ENCODE peak calls at places on chromosomes 11 and 22, in four cellular contexts. A, P, Z and B are unnamed samples.

GRCh38 chr11:127035812-127036211 is 35.2 kb upstream of the KIRREL3 start:
- DNase-seq in A (no peak), P (no peak), Z (no peak), B (no peak)

GRCh38 chr22:32579533-32580220 is 105.1 kb downstream of the FBXO7 start:
- DNase-seq in A (no peak), P (no peak), Z (peak), B (no peak)

GRCh38 chr11:72813740-72814138 is 472 bp upstream of the ATG16L2 start:
- DNase-seq in A (peak), P (no peak), Z (peak), B (peak)

GRCh38 chr22:44260216-44261035 is 52.3 kb downstream of the SHISAL1 start:
- DNase-seq in A (no peak), P (no peak), Z (no peak), B (no peak)

GRCh38 chr22:32309585-32310251 is 47.9 kb upstream of the RFPL3 start:
- DNase-seq in A (peak), P (no peak), Z (no peak), B (no peak)

GRCh38 chr11:102994101-102994500 is 38.6 kb upstream of the MMP13 start:
- DNase-seq in A (no peak), P (no peak), Z (peak), B (no peak)

GRCh38 chr22:38706101-38706884 is 549 bp downstream of the GTPBP1 start:
- DNase-seq in A (peak), P (no peak), Z (peak), B (no peak)

GRCh38 chr11:1407668-1408067 is 17.9 kb downstream of the BRSK2 start:
- DNase-seq in A (no peak), P (no peak), Z (no peak), B (no peak)

GRCh38 chr11:133526790-133527189 is 5.5 kb downstream of the OPCML start:
- DNase-seq in A (no peak), P (no peak), Z (no peak), B (no peak)

GRCh38 chr11:76752321-76753175 is 30.6 kb upstream of the TSKU start:
- DNase-seq in A (peak), P (no peak), Z (peak), B (no peak)

GRCh38 chr11:119903821-119904220 is 174.8 kb upstream of the NECTIN1 start:
- DNase-seq in A (no peak), P (no peak), Z (no peak), B (no peak)

GRCh38 chr22:35564975-35565867 is 24.6 kb downstream of the RASD2 start:
- DNase-seq in A (no peak), P (no peak), Z (peak), B (no peak)

GRCh38 chr22:44411226-44412135 is 86.6 kb downstream of the RTL6 start:
- DNase-seq in A (no peak), P (no peak), Z (no peak), B (no peak)

GRCh38 chr11:128559496-128560103 is 27.8 kb downstream of the ETS1 start:
- DNase-seq in A (no peak), P (no peak), Z (no peak), B (no peak)

GRCh38 chr11:3009481-3009880 is 17.4 kb upstream of the NAP1L4 start:
- DNase-seq in A (no peak), P (no peak), Z (no peak), B (no peak)

GRCh38 chr22:23681026-23681809 is 9.6 kb upstream of the RGL4 start:
- DNase-seq in A (no peak), P (no peak), Z (no peak), B (no peak)

GRCh38 chr11:28245131-28245530 is 136.9 kb downstream of the METTL15 start:
- DNase-seq in A (no peak), P (no peak), Z (peak), B (no peak)

GRCh38 chr11:99766816-99767215 is 746.1 kb downstream of the CNTN5 start:
- DNase-seq in A (no peak), P (no peak), Z (no peak), B (no peak)

GRCh38 chr11:57312511-57313021 is 12.2 kb downstream of the TNKS1BP1 start:
- DNase-seq in A (no peak), P (no peak), Z (no peak), B (no peak)

GRCh38 chr11:11171854-11172253 is 181.2 kb downstream of the CSNK2A3 start:
- DNase-seq in A (no peak), P (peak), Z (no peak), B (no peak)

GRCh38 chr11:19316434-19316833 is 75.7 kb upstream of the E2F8 start:
- DNase-seq in A (no peak), P (no peak), Z (no peak), B (no peak)

GRCh38 chr11:61173456-61173855 is 12.2 kb upstream of the VPS37C start:
- DNase-seq in A (no peak), P (no peak), Z (peak), B (no peak)

GRCh38 chr22:50326959-50327710 is at the start of gene DENND6B:
- DNase-seq in A (peak), P (no peak), Z (peak), B (peak)

GRCh38 chr22:25402501-25403283 is 161.8 kb upstream of the GRK3 start:
- DNase-seq in A (no peak), P (no peak), Z (peak), B (no peak)

GRCh38 chr22:25403752-25404471 is 160.6 kb upstream of the GRK3 start:
- DNase-seq in A (peak), P (no peak), Z (peak), B (peak)

GRCh38 chr22:25404556-25404922 is 159.9 kb upstream of the GRK3 start:
- DNase-seq in A (peak), P (no peak), Z (no peak), B (no peak)

GRCh38 chr22:25403284-25403606 is 161.2 kb upstream of the GRK3 start:
- DNase-seq in A (no peak), P (no peak), Z (peak), B (no peak)

GRCh38 chr22:25402160-25402500 is 162.3 kb upstream of the GRK3 start:
- DNase-seq in A (no peak), P (no peak), Z (no peak), B (no peak)
- TF ChIP-seq ELK1 in A (no peak), P (no peak), Z (no peak), B (no peak)

DNA sequence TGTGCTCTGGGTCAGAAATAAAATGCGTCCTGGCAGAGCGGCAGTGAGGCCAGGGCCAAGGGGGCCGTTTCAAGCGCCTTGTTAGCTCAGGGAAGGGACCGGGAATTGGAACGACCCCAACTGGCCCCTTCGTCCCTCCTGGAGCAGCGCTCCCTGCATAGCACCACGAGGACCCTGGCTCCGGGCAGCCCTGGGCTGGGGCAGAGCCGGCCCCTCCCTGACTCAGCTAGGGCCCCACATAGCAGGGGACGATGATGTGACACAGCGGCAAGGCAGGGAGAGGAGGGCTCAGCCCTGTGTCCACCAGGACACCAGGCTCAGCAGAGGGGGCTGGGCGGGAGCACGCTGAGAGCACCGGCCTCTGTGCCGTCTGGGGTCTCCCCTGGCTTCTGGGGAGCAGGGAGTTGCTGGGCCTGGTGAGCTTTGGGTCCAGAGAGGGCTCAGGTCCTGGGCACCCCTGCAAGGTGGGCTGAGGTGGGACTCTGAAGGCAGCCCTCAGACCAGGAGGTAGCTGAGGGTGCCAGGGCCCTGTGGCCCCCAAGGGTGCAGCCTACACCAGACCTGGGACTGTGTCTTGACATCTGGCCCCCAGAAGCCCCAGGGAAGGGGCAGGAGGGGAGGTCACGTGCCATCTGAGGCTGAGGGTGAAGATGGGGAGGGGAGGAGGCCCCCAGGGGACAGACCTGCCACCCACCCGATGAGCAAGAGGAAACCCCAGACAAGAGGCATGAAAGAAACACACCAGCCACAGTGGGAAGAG is 520.4 kb downstream of the BRD1 start:
- DNase-seq in A (no peak), P (no peak), Z (no peak), B (no peak)
- TF ChIP-seq ELK1 in A (no peak), P (no peak), Z (no peak), B (no peak)

GRCh38 chr11:118628861-118629549 is 21.6 kb downstream of the PHLDB1 start:
- DNase-seq in A (peak), P (no peak), Z (no peak), B (no peak)

GRCh38 chr11:118628432-118628831 is 21.0 kb downstream of the PHLDB1 start:
- DNase-seq in A (no peak), P (no peak), Z (no peak), B (no peak)

GRCh38 chr11:118629761-118630661 is 22.6 kb downstream of the PHLDB1 start:
- DNase-seq in A (no peak), P (no peak), Z (no peak), B (no peak)

GRCh38 chr11:118627566-118627965 is 20.2 kb downstream of the PHLDB1 start:
- DNase-seq in A (no peak), P (no peak), Z (no peak), B (no peak)

DNA sequence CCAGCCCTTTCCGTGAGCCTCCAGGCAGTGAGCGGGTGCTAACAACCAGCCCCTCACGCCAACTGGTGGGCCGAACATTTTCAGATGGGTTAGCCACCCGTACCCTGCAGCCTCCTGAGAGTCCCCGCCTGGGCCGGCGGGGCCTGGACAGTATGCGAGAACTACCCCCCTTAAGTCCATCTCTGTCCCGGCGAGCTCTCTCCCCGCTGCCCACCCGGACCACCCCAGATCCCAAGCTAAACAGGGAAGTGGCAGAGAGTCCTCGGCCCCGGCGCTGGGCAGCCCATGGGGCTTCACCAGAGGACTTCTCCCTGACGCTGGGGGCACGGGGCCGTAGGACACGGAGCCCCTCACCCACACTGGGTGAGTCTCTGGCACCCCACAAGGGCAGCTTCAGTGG is 20.6 kb downstream of the PHLDB1 start:
- DNase-seq in A (no peak), P (no peak), Z (no peak), B (no peak)
- TF ChIP-seq ELK1 in A (no peak), P (no peak), Z (no peak), B (no peak)

GRCh38 chr11:69360606-69361005 is 66.7 kb downstream of the MYEOV start:
- DNase-seq in A (no peak), P (no peak), Z (no peak), B (no peak)
- TF ChIP-seq ELK1 in A (no peak), P (no peak), Z (no peak), B (no peak)

DNA sequence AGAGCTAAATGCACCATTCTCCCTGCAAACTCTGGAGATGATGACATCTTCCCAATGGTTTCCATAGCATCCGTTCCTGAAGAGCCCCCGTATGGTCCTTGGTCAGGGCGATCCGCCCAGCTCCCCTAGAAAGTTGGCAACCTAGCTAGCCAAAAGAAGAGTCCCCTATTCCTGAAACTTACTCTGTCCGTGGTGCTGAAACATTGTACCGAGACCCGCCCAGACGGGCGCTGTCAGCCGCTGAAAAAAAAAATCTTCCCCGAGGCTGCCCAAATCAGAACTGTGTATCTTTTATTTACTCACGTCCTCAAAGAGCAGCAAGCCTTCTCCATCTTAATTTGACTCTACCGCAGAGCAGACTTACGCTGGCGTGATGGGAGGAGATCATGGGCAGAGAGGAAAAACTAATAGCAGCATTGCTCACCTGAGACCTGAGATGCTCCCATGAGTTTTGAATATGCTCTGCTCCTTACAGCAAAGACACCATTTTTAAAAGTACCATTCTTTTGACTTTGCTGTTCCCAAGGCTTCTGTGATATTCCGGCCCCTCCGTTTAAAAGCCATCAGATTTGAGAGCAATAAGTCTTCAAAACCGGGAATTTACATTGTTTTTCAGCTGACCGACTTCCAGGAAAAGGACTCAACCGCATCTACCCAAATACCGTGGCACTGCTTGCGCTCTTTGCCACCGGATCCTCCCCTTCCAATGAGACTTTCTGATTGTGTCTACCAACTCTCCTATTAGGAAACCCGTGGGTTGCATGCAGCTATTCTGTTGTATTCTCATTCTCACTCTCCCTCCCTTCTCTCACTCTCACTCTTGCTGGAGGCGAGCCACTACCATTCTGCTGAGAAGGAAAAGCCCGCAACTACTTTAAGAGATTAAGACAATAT is at the start of gene SLC17A6:
- DNase-seq in A (no peak), P (no peak), Z (peak), B (peak)
- TF ChIP-seq ELK1 in A (no peak), P (no peak), Z (no peak), B (no peak)